ENCODE peak calls at places on chromosomes 13 and 19, in four cellular contexts. One of them, this sample, is unnamed. For H3K27me3 and H3K79me2, the result is how much of the 10 kb centered on the place peaks cover.

GRCh38 chr13:61136101-61136500 is 279.5 kb downstream of the PCDH20 start:
- DNase-seq in Karpas-422: no peak
- DNase-seq in H1: no peak
- DNase-seq in mesendoderm: no peak
- DNase-seq in this sample: no peak

GRCh38 chr13:36151591-36151990 is 20.4 kb upstream of the DCLK1 start:
- DNase-seq in mesendoderm: no peak
- DNase-seq in Karpas-422: no peak
- DNase-seq in H1: no peak
- DNase-seq in this sample: no peak

GRCh38 chr19:55670280-55671053 is 4.6 kb upstream of the EPN1 start:
- DNase-seq in Karpas-422: peak
- DNase-seq in H1: no peak
- DNase-seq in mesendoderm: no peak
- DNase-seq in this sample: no peak

GRCh38 chr19:14385492-14385891 is 4.2 kb downstream of the ADGRE5 start:
- DNase-seq in mesendoderm: no peak
- DNase-seq in Karpas-422: no peak
- DNase-seq in H1: no peak
- DNase-seq in this sample: no peak

GRCh38 chr13:58018865-58019264 is 387.3 kb downstream of the PCDH17 start:
- DNase-seq in H1: no peak
- DNase-seq in mesendoderm: no peak
- DNase-seq in Karpas-422: no peak
- DNase-seq in this sample: no peak

GRCh38 chr13:33318744-33319143 is 33.2 kb upstream of the STARD13 start:
- DNase-seq in mesendoderm: no peak
- DNase-seq in H1: no peak
- DNase-seq in Karpas-422: no peak
- DNase-seq in this sample: peak

GRCh38 chr13:59487883-59488282 is 675.8 kb downstream of the DIAPH3 start:
- DNase-seq in mesendoderm: peak
- DNase-seq in H1: no peak
- DNase-seq in Karpas-422: no peak
- DNase-seq in this sample: no peak

GRCh38 chr13:62879071-62879470 is 1463.4 kb upstream of the PCDH20 start:
- DNase-seq in Karpas-422: no peak
- DNase-seq in H1: no peak
- DNase-seq in mesendoderm: no peak
- DNase-seq in this sample: peak

GRCh38 chr19:43644181-43644580 is 4.5 kb upstream of the CADM4 start:
- DNase-seq in mesendoderm: no peak
- DNase-seq in Karpas-422: no peak
- DNase-seq in H1: no peak
- DNase-seq in this sample: no peak

DNA sequence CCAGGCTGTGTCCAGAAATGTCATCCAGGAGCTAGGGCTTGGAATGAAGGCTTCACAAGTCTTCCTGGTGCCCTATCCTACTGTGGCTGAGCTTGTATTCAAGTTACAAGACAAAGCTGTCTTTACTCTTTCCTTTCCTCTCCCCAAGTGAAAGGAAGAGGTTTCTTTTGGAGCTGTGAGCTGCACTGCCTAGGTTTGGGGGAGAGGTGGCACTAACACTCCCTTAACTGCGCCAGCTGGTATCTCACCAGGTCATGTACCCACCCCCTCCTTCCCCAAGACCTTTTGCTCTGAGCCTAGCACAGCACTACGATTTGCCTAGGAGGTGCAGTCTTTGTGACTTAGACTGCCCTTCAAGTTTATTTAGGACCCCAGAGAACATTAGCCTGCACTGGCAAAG is 2053.6 kb upstream of the PRR20A start:
- DNase-seq in mesendoderm: peak
- DNase-seq in H1: peak
- DNase-seq in Karpas-422: no peak
- DNase-seq in this sample: no peak
- H3K27me3 ChIP-seq in mesendoderm: under half
- H3K27me3 ChIP-seq in H1: under half
- H3K27me3 ChIP-seq in Karpas-422: under half
- H3K27me3 ChIP-seq in this sample: under half

GRCh38 chr19:15394426-15394825 is 14.8 kb upstream of the AKAP8 start:
- DNase-seq in mesendoderm: no peak
- DNase-seq in H1: no peak
- DNase-seq in Karpas-422: no peak
- DNase-seq in this sample: no peak

GRCh38 chr19:15398501-15399233 is 19.1 kb upstream of the AKAP8 start:
- DNase-seq in mesendoderm: no peak
- DNase-seq in Karpas-422: no peak
- DNase-seq in H1: no peak
- DNase-seq in this sample: no peak

GRCh38 chr19:15397236-15397635 is 17.6 kb upstream of the AKAP8 start:
- DNase-seq in mesendoderm: no peak
- DNase-seq in Karpas-422: no peak
- DNase-seq in H1: no peak
- DNase-seq in this sample: no peak

GRCh38 chr19:15397782-15398181 is 18.2 kb upstream of the AKAP8 start:
- DNase-seq in H1: no peak
- DNase-seq in Karpas-422: no peak
- DNase-seq in mesendoderm: no peak
- DNase-seq in this sample: no peak

GRCh38 chr19:15396436-15396835 is 16.8 kb upstream of the AKAP8 start:
- DNase-seq in H1: no peak
- DNase-seq in mesendoderm: no peak
- DNase-seq in Karpas-422: no peak
- DNase-seq in this sample: no peak
- H3K79me2 ChIP-seq in H1: under half
- H3K79me2 ChIP-seq in mesendoderm: under half
- H3K79me2 ChIP-seq in Karpas-422: under half
- H3K79me2 ChIP-seq in this sample: under half

GRCh38 chr19:736125-736524 is 14.8 kb upstream of the MISP start:
- DNase-seq in Karpas-422: no peak
- DNase-seq in H1: no peak
- DNase-seq in mesendoderm: no peak
- DNase-seq in this sample: no peak

GRCh38 chr19:732325-733069 is 18.4 kb upstream of the MISP start:
- DNase-seq in mesendoderm: no peak
- DNase-seq in H1: no peak
- DNase-seq in Karpas-422: no peak
- DNase-seq in this sample: no peak

GRCh38 chr19:737591-738093 is 13.3 kb upstream of the MISP start:
- DNase-seq in Karpas-422: peak
- DNase-seq in H1: peak
- DNase-seq in mesendoderm: peak
- DNase-seq in this sample: peak

GRCh38 chr19:731000-731399 is 19.9 kb upstream of the MISP start:
- DNase-seq in Karpas-422: no peak
- DNase-seq in mesendoderm: no peak
- DNase-seq in H1: no peak
- DNase-seq in this sample: no peak

DNA sequence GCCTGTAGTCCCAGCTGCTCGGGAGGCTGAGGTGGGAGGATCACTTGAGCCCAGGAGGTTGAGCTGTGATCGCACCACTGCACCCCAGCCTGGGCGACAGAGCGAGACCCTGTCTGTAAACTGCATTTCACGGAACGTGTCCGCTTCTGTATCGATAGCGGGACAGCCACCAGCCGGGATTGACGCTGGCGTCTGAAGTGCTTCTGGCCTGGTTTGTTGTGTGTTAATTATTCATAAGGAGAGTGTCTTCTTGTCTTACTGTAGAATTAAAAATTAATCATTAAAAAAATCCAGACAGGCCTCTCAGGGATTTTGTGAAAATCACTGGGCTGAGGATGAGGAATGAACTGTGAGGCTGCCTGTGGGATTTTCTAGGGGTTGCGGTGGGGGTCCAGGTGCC is 16.2 kb upstream of the MISP start:
- DNase-seq in H1: no peak
- DNase-seq in mesendoderm: no peak
- DNase-seq in Karpas-422: no peak
- DNase-seq in this sample: no peak
- H3K27me3 ChIP-seq in H1: under half
- H3K27me3 ChIP-seq in mesendoderm: under half
- H3K27me3 ChIP-seq in Karpas-422: under half
- H3K27me3 ChIP-seq in this sample: under half

DNA sequence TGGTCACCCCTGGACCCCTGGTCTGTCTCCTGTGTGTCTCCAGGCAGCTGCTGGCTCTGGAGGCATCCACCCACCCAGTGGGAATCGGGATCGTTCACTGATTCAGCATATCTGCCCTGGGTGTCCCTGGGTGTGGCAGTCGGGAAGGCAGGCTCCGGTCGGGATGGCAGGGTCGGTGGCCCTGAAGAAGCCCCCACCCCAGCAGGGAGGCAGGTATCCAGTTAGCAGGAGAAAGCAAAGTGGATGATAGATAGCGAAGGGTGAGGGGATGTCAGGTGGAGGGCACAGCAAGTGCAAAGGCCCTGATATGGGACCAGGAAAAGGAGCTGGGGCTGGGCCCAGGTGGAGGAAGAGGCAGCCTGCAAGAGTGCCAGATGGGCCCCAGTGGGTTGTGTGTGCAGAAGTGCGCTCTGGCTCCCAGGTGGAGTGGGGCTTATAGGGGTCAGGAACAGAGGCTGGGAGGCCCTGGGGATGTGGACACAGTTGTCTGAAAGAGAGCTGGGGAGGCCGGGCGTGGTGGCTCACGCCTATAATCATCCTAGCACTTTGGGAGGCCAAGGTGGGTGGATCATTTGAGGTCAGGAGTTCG is 2.3 kb downstream of the SSBP4 start:
- DNase-seq in mesendoderm: no peak
- DNase-seq in H1: no peak
- DNase-seq in Karpas-422: no peak
- DNase-seq in this sample: no peak
- H3K79me2 ChIP-seq in mesendoderm: under half
- H3K79me2 ChIP-seq in H1: under half
- H3K79me2 ChIP-seq in Karpas-422: under half
- H3K79me2 ChIP-seq in this sample: half or more

GRCh38 chr13:49412749-49413148 is 31.1 kb downstream of the CAB39L start:
- DNase-seq in Karpas-422: no peak
- DNase-seq in H1: peak
- DNase-seq in mesendoderm: no peak
- DNase-seq in this sample: no peak
- H3K27me3 ChIP-seq in Karpas-422: under half
- H3K27me3 ChIP-seq in H1: under half
- H3K27me3 ChIP-seq in mesendoderm: under half
- H3K27me3 ChIP-seq in this sample: under half

GRCh38 chr13:27424246-27425150 is at the start of gene GTF3A:
- DNase-seq in H1: peak
- DNase-seq in mesendoderm: peak
- DNase-seq in Karpas-422: peak
- DNase-seq in this sample: peak
- H3K79me2 ChIP-seq in H1: under half
- H3K79me2 ChIP-seq in mesendoderm: under half
- H3K79me2 ChIP-seq in Karpas-422: under half
- H3K79me2 ChIP-seq in this sample: under half

This sample was measured in GM23248.